ENCODE peak calls at places on chromosomes 2 and 18, in five cellular contexts. W is astrocyte of the spinal cord, B is ELR, V is upper lobe of right lung, K is right cardiac atrium. Y is an unnamed sample.

GRCh38 chr2:29233428-29233827 is 118.2 kb downstream of the CLIP4 start:
- DNase-seq in K (no peak), W (no peak), B (no peak), V (no peak), Y (no peak)

GRCh38 chr18:54949588-54949987 is 9.7 kb downstream of the CCDC68 start:
- DNase-seq in B (no peak), V (no peak), K (no peak), W (no peak), Y (no peak)

GRCh38 chr2:38619458-38620164 is 16.9 kb upstream of the HNRNPLL start:
- DNase-seq in B (peak; percentile 58), K (no peak), V (no peak), W (peak; percentile 39), Y (no peak)

GRCh38 chr2:172442072-172442895 is 14.9 kb downstream of the ITGA6 start:
- DNase-seq in B (peak; percentile 100), V (no peak), K (peak; percentile 54), W (peak; percentile 96), Y (peak; percentile 17)

GRCh38 chr2:25215948-25216679 is 47.7 kb upstream of the POMC start:
- DNase-seq in B (peak; percentile 24), V (peak; percentile 89), K (peak; percentile 90), W (peak; percentile 39), Y (peak; percentile 92)

GRCh38 chr2:184030978-184031377 is 567.4 kb upstream of the ZNF804A start:
- DNase-seq in B (peak; percentile 19), W (no peak), K (no peak), V (no peak), Y (no peak)

GRCh38 chr2:131152065-131152464 is 46.9 kb downstream of the PLEKHB2 start:
- DNase-seq in K (no peak), W (no peak), B (no peak), V (no peak), Y (no peak)

GRCh38 chr2:173589604-173590277 is 235.1 kb downstream of the CDCA7 start:
- DNase-seq in B (peak; percentile 7), W (no peak), V (no peak), K (no peak), Y (no peak)

GRCh38 chr2:232085179-232085578 is 123.7 kb downstream of the DIS3L2 start:
- DNase-seq in V (no peak), K (no peak), W (no peak), B (no peak), Y (no peak)

GRCh38 chr2:159095813-159096212 is 127.4 kb downstream of the TANC1 start:
- DNase-seq in K (no peak), V (no peak), B (no peak), W (no peak), Y (no peak)

GRCh38 chr2:12665334-12665733 is 51.4 kb upstream of the TRIB2 start:
- DNase-seq in W (no peak), V (no peak), B (no peak), K (no peak), Y (no peak)

GRCh38 chr2:232502901-232503791 is 15.5 kb upstream of the ECEL1 start:
- DNase-seq in V (no peak), B (peak; percentile 25), W (peak; percentile 10), K (peak; percentile 60), Y (no peak)

GRCh38 chr2:187271825-187272224 is 176.2 kb downstream of the CALCRL start:
- DNase-seq in B (no peak), W (no peak), K (no peak), V (no peak), Y (no peak)

GRCh38 chr2:73284296-73285161 is at the start of gene FBXO41:
- DNase-seq in W (no peak), K (no peak), V (peak; percentile 80), B (peak; percentile 45), Y (peak; percentile 58)

GRCh38 chr2:169562519-169562918 is 11.1 kb downstream of the FASTKD1 start:
- DNase-seq in W (no peak), B (no peak), K (no peak), V (no peak), Y (no peak)

GRCh38 chr2:16123421-16123820 is 183.1 kb downstream of the MYCN start:
- DNase-seq in V (no peak), B (no peak), K (no peak), W (no peak), Y (no peak)

GRCh38 chr2:234091432-234091879 is 41.0 kb downstream of the SPP2 start:
- DNase-seq in V (no peak), W (peak; percentile 17), K (no peak), B (no peak), Y (no peak)

GRCh38 chr2:187875836-187876235 is 321.6 kb upstream of the TFPI start:
- DNase-seq in B (no peak), W (no peak), K (no peak), V (no peak), Y (no peak)

GRCh38 chr2:86054539-86055082 is 51.1 kb downstream of the POLR1A start:
- DNase-seq in V (no peak), W (no peak), K (no peak), B (no peak), Y (no peak)

GRCh38 chr2:171669121-171669520 is 18.1 kb upstream of the DYNC1I2 start:
- DNase-seq in W (no peak), K (no peak), B (no peak), V (no peak), Y (no peak)

GRCh38 chr2:45542013-45542412 is 69.1 kb downstream of the SRBD1 start:
- DNase-seq in K (no peak), B (no peak), V (no peak), W (no peak), Y (no peak)

GRCh38 chr2:39375917-39376316 is 61.2 kb downstream of the MAP4K3 start:
- DNase-seq in W (no peak), K (no peak), V (no peak), B (no peak), Y (no peak)

GRCh38 chr2:22582107-22582506 is 802.9 kb upstream of the KLHL29 start:
- DNase-seq in B (no peak), W (no peak), K (no peak), V (no peak), Y (no peak)

GRCh38 chr2:43070039-43070438 is 156.4 kb downstream of the ZFP36L2 start:
- DNase-seq in B (no peak), K (peak; percentile 70), W (no peak), V (no peak), Y (no peak)

GRCh38 chr18:47050468-47050867 is 15.0 kb upstream of the ELOA2 start:
- DNase-seq in V (no peak), K (no peak), W (peak; percentile 56), B (peak; percentile 62), Y (peak; percentile 42)

GRCh38 chr2:105538840-105539239 is 140.0 kb upstream of the FHL2 start:
- DNase-seq in B (no peak), K (no peak), W (no peak), V (no peak), Y (no peak)

GRCh38 chr2:237293966-237294365 is 120.0 kb downstream of the COL6A3 start:
- DNase-seq in V (no peak), K (no peak), B (no peak), W (no peak), Y (no peak)

GRCh38 chr2:37154790-37155189 is 2.0 kb downstream of the EIF2AK2 start:
- DNase-seq in V (no peak), B (no peak), K (no peak), W (no peak), Y (no peak)

GRCh38 chr18:6374340-6374739 is 40.4 kb downstream of the L3MBTL4 start:
- DNase-seq in W (no peak), V (no peak), K (no peak), B (no peak), Y (no peak)

GRCh38 chr2:54423213-54423612 is 32.9 kb upstream of the SPTBN1 start:
- DNase-seq in B (no peak), W (no peak), V (no peak), K (no peak), Y (no peak)

GRCh38 chr2:34012728-34013302 is 413.7 kb upstream of the FAM98A start:
- DNase-seq in K (peak; percentile 44), V (peak; percentile 67), B (peak; percentile 47), W (peak; percentile 40), Y (no peak)

GRCh38 chr2:191441761-191442160 is 196.6 kb downstream of the MYO1B start:
- DNase-seq in B (peak; percentile 45), W (no peak), K (peak; percentile 30), V (no peak), Y (no peak)

GRCh38 chr2:118714115-118714514 is 133.3 kb downstream of the EN1 start:
- DNase-seq in W (no peak), B (no peak), K (no peak), V (no peak), Y (no peak)

GRCh38 chr2:636649-637405 is 40.4 kb downstream of the TMEM18 start:
- DNase-seq in K (peak; percentile 78), B (peak; percentile 55), W (peak; percentile 50), V (peak; percentile 85), Y (peak; percentile 29)

GRCh38 chr2:207352978-207353377 is 176.8 kb upstream of the CREB1 start:
- DNase-seq in W (no peak), V (no peak), K (no peak), B (no peak), Y (no peak)

GRCh38 chr2:84865181-84865783 is 15.6 kb downstream of the TRABD2A start:
- DNase-seq in B (peak; percentile 68), W (peak; percentile 23), V (no peak), K (no peak), Y (peak; percentile 58)

GRCh38 chr2:20352230-20353216 is 1.9 kb upstream of the PUM2 start:
- DNase-seq in V (no peak), B (no peak), K (no peak), W (no peak), Y (no peak)

GRCh38 chr2:229489016-229489415 is 217.9 kb upstream of the PID1 start:
- DNase-seq in V (no peak), K (no peak), B (peak; percentile 96), W (peak; percentile 95), Y (no peak)

Y was measured in CD4-positive, CD25-positive, alpha-beta regulatory T cell.